ENCODE peak calls at places on chromosomes 6 and 20, in eight cellular contexts. B is glutamatergic neuron, S is bronchial epithelial cell, I is astrocyte of the spinal cord, P is prostate gland, G is cardiac muscle cell, W is neural crest cell, Y is B cell. U is an unnamed sample.

GRCh38 chr6:122789862-122790739 is 1.0 kb downstream of the SMPDL3A start:
- DNase-seq in B (peak), S (peak), I (peak), P (peak), G (peak), W (no peak), Y (peak), U (peak)

GRCh38 chr6:108781419-108782110 is 66.7 kb upstream of the ARMC2 start:
- DNase-seq in B (no peak), S (no peak), I (no peak), P (no peak), G (no peak), W (no peak), Y (no peak), U (peak)

GRCh38 chr6:113364781-113365545 is 492.2 kb upstream of the MARCKS start:
- DNase-seq in B (no peak), S (peak), I (peak), P (no peak), G (no peak), W (no peak), Y (no peak), U (no peak)

GRCh38 chr6:132830236-132830799 is 15.9 kb downstream of the RPS12 start:
- DNase-seq in B (no peak), S (peak), I (peak), P (no peak), G (peak), W (no peak), Y (no peak), U (no peak)

GRCh38 chr6:30913721-30914075 is 340 bp upstream of the VARS2 start:
- DNase-seq in B (peak), S (no peak), I (no peak), P (no peak), G (peak), W (no peak), Y (peak), U (no peak)

GRCh38 chr20:50120935-50121693 is 8.2 kb upstream of the UBE2V1 start:
- DNase-seq in B (peak), S (peak), I (peak), P (peak), G (peak), W (no peak), Y (peak), U (peak)

GRCh38 chr6:14863896-14864850 is 381.7 kb upstream of the JARID2 start:
- DNase-seq in B (no peak), S (no peak), I (no peak), P (no peak), G (peak), W (no peak), Y (no peak), U (no peak)

GRCh38 chr20:1669304-1669703 is 11.7 kb upstream of the SIRPG start:
- DNase-seq in B (peak), S (no peak), I (peak), P (no peak), G (no peak), W (no peak), Y (no peak), U (no peak)

GRCh38 chr6:34260576-34261267 is 11.9 kb upstream of the SMIM29 start:
- DNase-seq in B (no peak), S (no peak), I (no peak), P (no peak), G (no peak), W (no peak), Y (no peak), U (no peak)

GRCh38 chr6:42250509-42250908 is 32.8 kb upstream of the MRPS10 start:
- DNase-seq in B (no peak), S (no peak), I (no peak), P (no peak), G (no peak), W (no peak), Y (no peak), U (no peak)

GRCh38 chr20:58854638-58855471 is 2.3 kb downstream of the GNAS start:
- DNase-seq in B (peak), S (no peak), I (no peak), P (no peak), G (no peak), W (no peak), Y (no peak), U (peak)

GRCh38 chr6:90217621-90218496 is 78.8 kb downstream of the BACH2 start:
- DNase-seq in B (no peak), S (peak), I (no peak), P (no peak), G (peak), W (peak), Y (no peak), U (peak)

GRCh38 chr6:136158398-136158797 is 91.7 kb downstream of the MTFR2 start:
- DNase-seq in B (no peak), S (no peak), I (peak), P (no peak), G (peak), W (no peak), Y (no peak), U (no peak)
- TF ChIP-seq CTCF in B (no peak), S (no peak), I (no peak), P (no peak), G (peak), W (no peak), Y (no peak), U (no peak)

GRCh38 chr20:34468956-34469355 is 47.3 kb upstream of the DYNLRB1 start:
- DNase-seq in B (no peak), S (no peak), I (no peak), P (no peak), G (no peak), W (no peak), Y (no peak), U (no peak)

GRCh38 chr20:34475979-34476736 is 40.1 kb upstream of the DYNLRB1 start:
- DNase-seq in B (peak), S (no peak), I (peak), P (peak), G (peak), W (no peak), Y (peak), U (peak)

GRCh38 chr20:34472246-34472925 is 43.8 kb upstream of the DYNLRB1 start:
- DNase-seq in B (no peak), S (peak), I (peak), P (no peak), G (no peak), W (no peak), Y (no peak), U (no peak)

DNA sequence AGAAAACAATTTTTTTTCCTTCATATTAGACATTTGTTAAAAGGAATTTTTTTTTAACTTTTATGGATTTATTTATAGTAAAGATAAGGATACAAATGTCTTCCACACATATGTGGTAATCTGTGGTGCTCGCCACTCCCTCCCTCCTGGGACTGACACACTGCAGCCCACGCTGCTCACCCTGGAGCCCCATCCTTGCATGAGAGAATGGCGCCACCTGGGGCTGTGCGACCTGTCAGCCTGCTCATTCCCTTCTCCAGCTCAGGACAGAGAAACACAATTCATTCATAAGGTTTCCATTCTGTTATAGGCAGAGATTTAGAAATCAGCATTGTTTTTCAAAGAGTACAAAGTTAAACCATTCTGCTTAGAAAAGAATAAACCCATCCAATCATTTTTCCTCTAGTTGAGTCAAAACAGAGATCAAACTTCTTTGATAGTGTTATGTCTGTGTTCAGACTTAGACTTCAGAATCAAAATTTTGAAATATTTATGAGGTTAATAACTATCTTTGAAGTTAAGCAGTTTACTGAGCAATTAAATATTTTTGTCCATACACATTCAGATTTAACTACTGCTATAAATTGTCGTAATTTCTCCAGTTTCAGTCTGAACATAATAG is 42.8 kb upstream of the DYNLRB1 start:
- DNase-seq in B (peak), S (peak), I (peak), P (peak), G (peak), W (peak), Y (peak), U (peak)
- TF ChIP-seq CTCF in B (no peak), S (peak), I (peak), P (peak), G (peak), W (peak), Y (peak), U (peak)

GRCh38 chr20:25696384-25697131 is at the start of gene ZNF337:
- DNase-seq in B (peak), S (peak), I (peak), P (peak), G (peak), W (peak), Y (peak), U (peak)
- TF ChIP-seq CTCF in B (no peak), S (peak), I (peak), P (no peak), G (peak), W (no peak), Y (no peak), U (no peak)

GRCh38 chr6:127302728-127303675 is 36.3 kb downstream of the RNF146 start:
- DNase-seq in B (no peak), S (peak), I (peak), P (peak), G (peak), W (no peak), Y (peak), U (no peak)
- TF ChIP-seq CTCF in B (peak), S (peak), I (peak), P (peak), G (peak), W (peak), Y (peak), U (peak)

GRCh38 chr6:6090861-6091607 is 84.3 kb upstream of the NRN1 start:
- DNase-seq in B (no peak), S (no peak), I (no peak), P (no peak), G (no peak), W (no peak), Y (no peak), U (no peak)

GRCh38 chr6:6080975-6081374 is 74.2 kb upstream of the NRN1 start:
- DNase-seq in B (no peak), S (no peak), I (no peak), P (no peak), G (no peak), W (no peak), Y (no peak), U (no peak)

GRCh38 chr6:6091608-6092002 is 84.9 kb upstream of the NRN1 start:
- DNase-seq in B (no peak), S (no peak), I (no peak), P (no peak), G (no peak), W (no peak), Y (no peak), U (no peak)

DNA sequence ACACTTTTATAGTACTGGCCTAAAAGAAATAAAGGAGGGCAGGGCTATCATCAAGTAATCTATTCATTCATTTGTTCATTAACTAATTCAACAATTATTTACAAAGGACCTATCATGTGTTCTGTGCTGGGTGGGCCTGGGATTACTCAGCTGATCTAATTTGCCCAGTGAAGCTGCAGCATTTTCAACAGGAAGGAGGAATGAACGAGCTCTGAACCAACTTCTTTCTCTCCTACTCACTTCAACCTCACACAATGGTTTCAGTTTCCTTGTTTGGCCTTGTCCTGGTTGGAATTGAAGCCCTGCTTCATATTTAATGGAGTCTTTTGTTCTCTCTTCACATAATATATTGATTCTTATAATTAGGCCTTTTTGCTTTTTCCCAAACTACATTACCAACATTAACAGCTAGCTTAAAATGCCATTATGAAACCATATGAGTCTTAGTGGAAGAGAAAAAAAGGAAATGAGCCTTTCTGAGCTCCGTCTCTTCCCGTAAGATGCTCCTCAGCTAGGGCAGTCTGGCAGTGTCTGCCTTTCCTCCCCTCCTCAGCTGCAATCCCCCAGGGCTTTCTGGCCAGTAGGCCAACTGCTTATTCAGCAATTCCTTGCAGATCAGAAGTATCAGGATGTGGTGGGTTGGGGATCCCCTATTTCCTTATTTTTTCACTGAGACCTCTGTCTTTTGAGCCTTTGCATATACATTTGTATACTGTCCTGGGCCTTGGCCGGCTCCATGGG is 79.4 kb upstream of the NRN1 start:
- DNase-seq in B (peak), S (no peak), I (no peak), P (no peak), G (no peak), W (no peak), Y (no peak), U (no peak)
- TF ChIP-seq CTCF in B (no peak), S (no peak), I (no peak), P (no peak), G (no peak), W (no peak), Y (no peak), U (no peak)

GRCh38 chr20:41279546-41280225 is 37.8 kb downstream of the ZHX3 start:
- DNase-seq in B (no peak), S (no peak), I (no peak), P (no peak), G (no peak), W (no peak), Y (no peak), U (no peak)
- TF ChIP-seq CTCF in B (no peak), S (no peak), I (no peak), P (no peak), G (no peak), W (no peak), Y (no peak), U (no peak)

GRCh38 chr20:11919046-11919445 is 1.4 kb downstream of the BTBD3 start:
- DNase-seq in B (peak), S (no peak), I (peak), P (peak), G (no peak), W (no peak), Y (no peak), U (no peak)
- TF ChIP-seq CTCF in B (no peak), S (no peak), I (no peak), P (no peak), G (no peak), W (no peak), Y (no peak), U (no peak)

DNA sequence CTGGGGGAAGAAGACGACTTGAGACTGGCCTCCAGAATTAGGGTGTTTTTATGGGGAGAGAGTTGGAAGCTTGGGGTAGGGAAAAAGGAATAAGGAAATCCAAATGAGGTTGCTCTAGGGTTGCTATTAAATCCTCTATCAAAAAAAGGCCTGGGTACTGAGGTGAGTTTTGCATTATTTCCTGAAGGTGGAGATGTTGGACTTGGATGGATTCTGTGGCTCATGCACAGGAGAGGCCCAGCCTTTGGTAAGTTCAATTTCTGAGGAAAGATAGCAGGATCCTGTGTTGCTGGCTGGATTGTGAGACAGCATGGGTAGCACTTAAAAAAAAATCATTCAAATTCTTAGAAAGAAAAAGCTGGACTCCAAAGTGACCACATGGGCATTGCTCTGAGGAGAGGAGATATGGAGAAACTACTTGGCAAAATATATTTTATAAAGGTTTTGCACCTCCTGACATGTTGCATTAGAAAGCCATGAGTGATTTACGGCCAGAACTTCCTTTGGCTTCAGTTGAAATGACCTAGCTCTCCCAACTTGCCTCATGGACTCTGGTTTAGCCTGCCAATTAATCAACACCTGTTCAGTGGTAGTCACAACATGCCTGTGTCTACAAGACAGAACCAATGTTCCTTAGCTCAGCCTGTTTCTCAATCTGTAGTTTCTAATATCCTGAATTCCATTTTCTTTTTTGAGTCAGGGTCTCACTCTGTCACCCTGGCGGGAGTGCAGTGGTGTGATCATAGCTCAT is 152.1 kb upstream of the RALGAPA2 start:
- DNase-seq in B (no peak), S (peak), I (no peak), P (no peak), G (peak), W (no peak), Y (no peak), U (no peak)
- TF ChIP-seq CTCF in B (peak), S (peak), I (no peak), P (peak), G (no peak), W (peak), Y (no peak), U (peak)

GRCh38 chr20:36398515-36398914 is 92.4 kb downstream of the DLGAP4 start:
- DNase-seq in B (no peak), S (no peak), I (no peak), P (no peak), G (no peak), W (no peak), Y (no peak), U (no peak)

GRCh38 chr20:36399969-36400545 is 93.9 kb downstream of the DLGAP4 start:
- DNase-seq in B (no peak), S (no peak), I (no peak), P (no peak), G (no peak), W (no peak), Y (no peak), U (no peak)

GRCh38 chr20:36400901-36401300 is 94.8 kb downstream of the DLGAP4 start:
- DNase-seq in B (no peak), S (no peak), I (no peak), P (no peak), G (no peak), W (no peak), Y (no peak), U (no peak)

GRCh38 chr20:36401336-36401735 is 95.2 kb downstream of the DLGAP4 start:
- DNase-seq in B (no peak), S (no peak), I (no peak), P (no peak), G (no peak), W (no peak), Y (no peak), U (no peak)

GRCh38 chr20:36399147-36399968 is 93.2 kb downstream of the DLGAP4 start:
- DNase-seq in B (peak), S (peak), I (peak), P (no peak), G (peak), W (peak), Y (no peak), U (peak)
- TF ChIP-seq CTCF in B (peak), S (peak), I (peak), P (no peak), G (peak), W (peak), Y (peak), U (peak)

U was measured in nephron progenitor cell.